ENCODE peak calls at places on chromosomes 2 and 18, in seven cellular contexts. G is HL-60, I is cardiac muscle cell, Z is A673, B is H9, V is tibial nerve, C is GM12878. N is an unnamed sample.

GRCh38 chr2:179440642-179441251 is 176.1 kb upstream of the SESTD1 start:
- DNase-seq in G (no peak), I (no peak), Z (peak; percentile 59), B (no peak), V (no peak), C (no peak), N (peak; percentile 6)

GRCh38 chr2:23293063-23293462 is 91.9 kb upstream of the KLHL29 start:
- DNase-seq in G (no peak), I (no peak), Z (peak; percentile 35), B (no peak), V (peak; percentile 40), C (no peak), N (no peak)

GRCh38 chr2:98134138-98134537 is 47.2 kb downstream of the VWA3B start:
- DNase-seq in G (peak; percentile 63), I (no peak), Z (peak; percentile 26), B (peak; percentile 53), V (peak; percentile 21), C (peak; percentile 15), N (peak; percentile 70)

GRCh38 chr2:121489944-121490585 is 40.6 kb upstream of the RNU4ATAC start:
- DNase-seq in G (no peak), I (peak; percentile 13), Z (no peak), B (no peak), V (no peak), C (no peak), N (no peak)

GRCh38 chr2:101846973-101847372 is 144.8 kb upstream of the IL1R2 start:
- DNase-seq in G (no peak), I (no peak), Z (no peak), B (no peak), V (no peak), C (no peak), N (no peak)

GRCh38 chr2:6368271-6368670 is 497.4 kb downstream of the CMPK2 start:
- DNase-seq in G (no peak), I (no peak), Z (no peak), B (no peak), V (no peak), C (no peak), N (no peak)

GRCh38 chr18:47800192-47800591 is 130.3 kb downstream of the SMAD2 start:
- DNase-seq in G (no peak), I (no peak), Z (no peak), B (no peak), V (no peak), C (no peak), N (no peak)

GRCh38 chr2:9613291-9613690 is 17.5 kb downstream of the YWHAQ start:
- DNase-seq in G (no peak), I (no peak), Z (no peak), B (no peak), V (no peak), C (no peak), N (no peak)

GRCh38 chr18:21740724-21741510 is at the start of gene MIB1:
- DNase-seq in G (peak; percentile 62), I (peak; percentile 100), Z (peak; percentile 99), B (no peak), V (peak; percentile 98), C (peak; percentile 83), N (peak; percentile 94)

GRCh38 chr18:11518788-11519685 is 90.4 kb upstream of the SLC35G4 start:
- DNase-seq in G (peak; percentile 32), I (peak; percentile 78), Z (peak; percentile 68), B (peak; percentile 86), V (peak; percentile 29), C (no peak), N (peak; percentile 32)

GRCh38 chr2:79860233-79861058 is 347.6 kb downstream of the CTNNA2 start:
- DNase-seq in G (no peak), I (peak; percentile 61), Z (peak; percentile 43), B (no peak), V (no peak), C (no peak), N (no peak)

GRCh38 chr2:218010116-218010837 is 7.5 kb upstream of the TNS1 start:
- DNase-seq in G (no peak), I (peak; percentile 66), Z (peak; percentile 82), B (peak; percentile 51), V (no peak), C (no peak), N (no peak)

GRCh38 chr2:232839680-232840079 is 30.4 kb upstream of the SNORC start:
- DNase-seq in G (peak; percentile 80), I (no peak), Z (no peak), B (no peak), V (peak; percentile 64), C (no peak), N (no peak)

GRCh38 chr2:233235977-233236376 is 15.5 kb upstream of the ATG16L1 start:
- DNase-seq in G (no peak), I (no peak), Z (no peak), B (peak; percentile 75), V (no peak), C (no peak), N (no peak)

GRCh38 chr2:241071677-241072111 is 30.4 kb downstream of the MTERF4 start:
- DNase-seq in G (no peak), I (no peak), Z (no peak), B (no peak), V (no peak), C (no peak), N (no peak)

DNA sequence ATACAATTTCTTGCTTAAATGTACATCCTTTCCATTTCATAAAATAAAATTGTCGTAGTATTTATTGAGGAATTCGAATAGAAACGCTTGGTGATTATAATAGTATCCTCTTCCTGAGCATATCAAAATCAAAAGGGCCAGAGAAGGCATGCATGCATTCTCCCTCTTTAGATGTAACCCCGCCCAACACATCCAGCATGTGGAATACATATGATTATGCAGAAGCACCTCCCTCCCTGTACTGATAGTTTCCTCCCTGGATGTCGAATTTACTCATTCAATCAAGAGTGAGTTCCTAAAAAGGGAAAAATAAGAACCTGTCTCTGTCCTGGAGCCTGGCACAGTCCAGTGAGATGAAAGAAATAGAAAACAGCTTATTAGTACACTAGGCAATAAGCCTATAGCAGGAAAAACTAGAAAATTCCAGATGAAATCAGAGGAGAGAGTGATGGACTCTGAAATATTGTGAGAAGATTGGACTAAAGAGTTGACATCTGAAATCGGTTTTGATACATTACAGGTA is 262.9 kb downstream of the RDH14 start:
- DNase-seq in G (no peak), I (no peak), Z (no peak), B (no peak), V (no peak), C (no peak), N (no peak)
- H3K27me3 ChIP-seq in G (no peaks in the 10 kb centered on the region), I (no peaks in the 10 kb centered on the region), Z (no peaks in the 10 kb centered on the region), B (no peaks in the 10 kb centered on the region), V (no peaks in the 10 kb centered on the region), C (no peaks in the 10 kb centered on the region), N (no peaks in the 10 kb centered on the region)

DNA sequence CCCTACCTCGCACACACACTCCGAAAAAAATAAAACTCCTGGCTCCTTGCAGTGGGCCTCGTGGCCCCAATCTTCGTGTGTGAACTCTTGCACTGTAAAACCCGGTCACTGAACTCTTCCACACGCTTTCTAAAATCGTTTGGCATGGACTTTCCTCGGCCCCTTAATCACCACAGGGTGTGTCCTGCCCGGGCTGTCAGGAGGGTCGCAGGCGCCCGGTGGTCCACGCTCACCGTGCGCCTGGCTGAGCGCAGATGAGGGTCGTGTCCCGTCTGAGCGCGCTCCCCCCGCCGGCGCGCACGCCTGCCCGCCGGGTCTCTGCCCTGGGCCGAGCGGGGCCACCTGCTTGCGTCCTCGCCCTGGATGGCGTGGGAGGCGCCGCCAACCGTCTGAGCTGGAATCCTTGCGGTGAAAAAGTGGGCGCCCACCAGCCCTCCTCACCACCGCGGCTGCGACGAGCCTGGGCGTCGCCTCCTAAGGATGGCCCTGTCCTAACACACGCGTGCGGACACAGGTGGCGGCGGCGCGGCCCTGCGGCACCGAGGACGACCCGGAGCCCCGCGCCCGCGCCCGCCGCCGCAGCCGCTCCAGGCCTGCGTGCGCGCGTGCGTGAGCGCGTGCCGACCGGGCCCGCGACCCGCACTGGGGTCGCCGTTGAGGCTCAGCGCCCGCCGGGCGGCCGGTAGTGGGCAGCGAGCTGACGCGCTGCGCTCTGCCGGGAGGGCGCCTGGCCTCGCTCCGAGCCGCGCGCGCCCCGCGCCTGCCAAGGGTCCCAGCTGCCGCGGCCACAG is 126.5 kb downstream of the ARHGEF4 start:
- DNase-seq in G (no peak), I (peak; percentile 44), Z (no peak), B (no peak), V (no peak), C (no peak), N (no peak)
- H3K27me3 ChIP-seq in G (peaks cover 32% of the 10 kb centered on the region), I (peaks cover 95% of the 10 kb centered on the region), Z (peaks cover 80% of the 10 kb centered on the region), B (peaks cover 17% of the 10 kb centered on the region), V (no peaks in the 10 kb centered on the region), C (peaks cover 17% of the 10 kb centered on the region), N (no peaks in the 10 kb centered on the region)

GRCh38 chr2:85319811-85320210 is 8.0 kb downstream of the TGOLN2 start:
- DNase-seq in G (no peak), I (no peak), Z (no peak), B (no peak), V (no peak), C (no peak), N (no peak)

GRCh38 chr2:85326406-85326945 is 1.3 kb downstream of the TGOLN2 start:
- DNase-seq in G (no peak), I (no peak), Z (peak; percentile 17), B (no peak), V (no peak), C (no peak), N (peak; percentile 58)

GRCh38 chr2:85325466-85325811 is 2.4 kb downstream of the TGOLN2 start:
- DNase-seq in G (no peak), I (no peak), Z (no peak), B (no peak), V (no peak), C (no peak), N (no peak)

GRCh38 chr2:85324639-85325465 is 2.9 kb downstream of the TGOLN2 start:
- DNase-seq in G (no peak), I (no peak), Z (no peak), B (no peak), V (no peak), C (no peak), N (no peak)

DNA sequence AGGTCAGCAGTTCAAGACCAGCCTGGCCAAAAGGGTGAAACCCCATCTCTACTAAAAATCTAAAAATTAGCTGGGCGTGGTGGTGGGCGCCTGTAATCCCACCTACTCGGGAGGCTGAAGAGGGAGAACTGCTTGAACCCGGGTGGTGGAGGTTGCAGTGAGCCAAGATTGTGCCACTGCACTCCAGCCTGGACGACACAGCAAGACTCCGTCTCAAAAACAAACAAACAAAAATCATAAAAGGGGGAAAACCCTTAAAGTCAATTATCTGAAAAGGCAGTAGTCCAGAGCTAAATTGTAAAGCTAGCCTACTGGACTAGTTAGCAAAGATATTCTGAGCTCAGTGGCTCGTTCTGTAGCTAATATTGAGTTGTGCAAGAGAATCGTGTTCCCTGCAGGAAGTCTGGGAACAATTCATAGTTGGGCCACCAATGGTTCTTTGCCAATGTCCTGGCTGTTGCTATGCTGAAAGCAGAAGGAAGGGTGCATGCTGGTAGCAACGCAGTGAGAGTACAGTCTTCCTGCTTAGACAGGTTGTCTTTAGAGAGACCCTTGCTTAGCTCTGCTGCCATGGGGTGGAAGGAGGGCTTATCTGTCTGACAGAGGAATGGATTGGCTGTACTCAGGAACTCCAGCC is 4.3 kb downstream of the TGOLN2 start:
- DNase-seq in G (no peak), I (no peak), Z (no peak), B (no peak), V (no peak), C (no peak), N (no peak)
- H3K27me3 ChIP-seq in G (no peaks in the 10 kb centered on the region), I (no peaks in the 10 kb centered on the region), Z (no peaks in the 10 kb centered on the region), B (no peaks in the 10 kb centered on the region), V (no peaks in the 10 kb centered on the region), C (no peaks in the 10 kb centered on the region), N (no peaks in the 10 kb centered on the region)

DNA sequence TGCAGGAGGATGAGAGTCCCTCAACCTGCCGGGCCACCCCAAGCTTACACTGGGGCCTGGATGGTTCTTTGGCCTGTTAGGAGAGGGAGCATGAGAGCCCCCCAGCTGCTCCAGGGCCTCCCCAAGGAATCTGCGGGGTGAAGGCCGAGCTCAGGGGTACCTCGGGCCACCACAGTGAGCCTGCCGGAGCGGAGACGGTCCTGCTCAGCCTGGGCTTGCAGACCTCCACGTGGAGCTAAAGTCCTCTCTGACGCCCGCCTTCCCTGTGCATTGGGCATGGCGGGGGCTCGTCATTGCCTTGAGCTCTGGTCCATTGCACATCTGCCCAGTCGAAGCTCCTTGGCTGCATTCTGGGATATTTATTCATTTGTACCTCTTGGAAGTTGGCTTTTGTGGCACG is 62.7 kb downstream of the ASB1 start:
- DNase-seq in G (no peak), I (no peak), Z (no peak), B (no peak), V (no peak), C (no peak), N (no peak)
- H3K27me3 ChIP-seq in G (no peaks in the 10 kb centered on the region), I (no peaks in the 10 kb centered on the region), Z (no peaks in the 10 kb centered on the region), B (no peaks in the 10 kb centered on the region), V (no peaks in the 10 kb centered on the region), C (no peaks in the 10 kb centered on the region), N (no peaks in the 10 kb centered on the region)

N was measured in GM06990.